ENCODE peak calls at places on chromosomes 4 and X, in ten cellular contexts. One of them, this sample, is unnamed.

GRCh38 chr4:4866833-4867744 is 7.6 kb downstream of the MSX1 start:
- DNase-seq in mucosa of descending colon: no peak
- DNase-seq in left ventricle myocardium inferior: no peak
- DNase-seq in right cardiac atrium: peak
- DNase-seq in right atrium auricular region: no peak
- DNase-seq in Karpas-422: no peak
- DNase-seq in retinal pigment epithelial cell: no peak
- DNase-seq in kidney epithelial cell: no peak
- DNase-seq in aorta: no peak
- DNase-seq in cardiac muscle cell: peak
- DNase-seq in this sample: no peak

GRCh38 chr4:69829678-69830077 is 30.3 kb downstream of the SULT1E1 start:
- DNase-seq in Karpas-422: no peak
- DNase-seq in cardiac muscle cell: no peak
- DNase-seq in left ventricle myocardium inferior: no peak
- DNase-seq in aorta: no peak
- DNase-seq in right atrium auricular region: no peak
- DNase-seq in mucosa of descending colon: no peak
- DNase-seq in right cardiac atrium: no peak
- DNase-seq in retinal pigment epithelial cell: no peak
- DNase-seq in kidney epithelial cell: no peak
- DNase-seq in this sample: no peak

GRCh38 chrX:83658731-83659130 is 150.6 kb downstream of the POU3F4 start:
- DNase-seq in aorta: no peak
- DNase-seq in right cardiac atrium: no peak
- DNase-seq in mucosa of descending colon: no peak
- DNase-seq in retinal pigment epithelial cell: no peak
- DNase-seq in right atrium auricular region: no peak
- DNase-seq in kidney epithelial cell: no peak
- DNase-seq in left ventricle myocardium inferior: no peak
- DNase-seq in Karpas-422: peak
- DNase-seq in cardiac muscle cell: no peak
- DNase-seq in this sample: no peak

GRCh38 chr4:30191902-30192301 is 528.3 kb upstream of the PCDH7 start:
- DNase-seq in aorta: no peak
- DNase-seq in cardiac muscle cell: no peak
- DNase-seq in left ventricle myocardium inferior: no peak
- DNase-seq in Karpas-422: no peak
- DNase-seq in right cardiac atrium: no peak
- DNase-seq in kidney epithelial cell: no peak
- DNase-seq in retinal pigment epithelial cell: no peak
- DNase-seq in right atrium auricular region: no peak
- DNase-seq in mucosa of descending colon: no peak
- DNase-seq in this sample: no peak

GRCh38 chrX:64580035-64580434 is 184.8 kb upstream of the MTMR8 start:
- DNase-seq in right cardiac atrium: no peak
- DNase-seq in Karpas-422: no peak
- DNase-seq in aorta: no peak
- DNase-seq in left ventricle myocardium inferior: no peak
- DNase-seq in kidney epithelial cell: no peak
- DNase-seq in retinal pigment epithelial cell: no peak
- DNase-seq in mucosa of descending colon: no peak
- DNase-seq in right atrium auricular region: no peak
- DNase-seq in cardiac muscle cell: no peak
- DNase-seq in this sample: no peak

GRCh38 chr4:65669008-65669971 is 999 bp downstream of the EPHA5 start:
- DNase-seq in left ventricle myocardium inferior: no peak
- DNase-seq in kidney epithelial cell: no peak
- DNase-seq in cardiac muscle cell: peak
- DNase-seq in right atrium auricular region: no peak
- DNase-seq in mucosa of descending colon: no peak
- DNase-seq in Karpas-422: no peak
- DNase-seq in aorta: peak
- DNase-seq in right cardiac atrium: peak
- DNase-seq in retinal pigment epithelial cell: no peak
- DNase-seq in this sample: peak

GRCh38 chr4:99848576-99848975 is 31.9 kb downstream of the DAPP1 start:
- DNase-seq in left ventricle myocardium inferior: no peak
- DNase-seq in cardiac muscle cell: no peak
- DNase-seq in mucosa of descending colon: no peak
- DNase-seq in aorta: no peak
- DNase-seq in kidney epithelial cell: no peak
- DNase-seq in retinal pigment epithelial cell: no peak
- DNase-seq in right cardiac atrium: no peak
- DNase-seq in right atrium auricular region: no peak
- DNase-seq in Karpas-422: no peak
- DNase-seq in this sample: no peak

GRCh38 chrX:71216446-71216845 is 6.6 kb upstream of the GJB1 start:
- DNase-seq in retinal pigment epithelial cell: no peak
- DNase-seq in aorta: no peak
- DNase-seq in right atrium auricular region: no peak
- DNase-seq in kidney epithelial cell: no peak
- DNase-seq in left ventricle myocardium inferior: no peak
- DNase-seq in mucosa of descending colon: peak
- DNase-seq in cardiac muscle cell: no peak
- DNase-seq in Karpas-422: no peak
- DNase-seq in right cardiac atrium: no peak
- DNase-seq in this sample: no peak

GRCh38 chr4:69738872-69739271 is 21.5 kb downstream of the SULT1B1 start:
- DNase-seq in Karpas-422: no peak
- DNase-seq in kidney epithelial cell: no peak
- DNase-seq in left ventricle myocardium inferior: no peak
- DNase-seq in retinal pigment epithelial cell: no peak
- DNase-seq in right cardiac atrium: no peak
- DNase-seq in cardiac muscle cell: no peak
- DNase-seq in right atrium auricular region: no peak
- DNase-seq in aorta: no peak
- DNase-seq in mucosa of descending colon: no peak
- DNase-seq in this sample: no peak

GRCh38 chr4:116688536-116688935 is 396.8 kb downstream of the TRAM1L1 start:
- DNase-seq in kidney epithelial cell: peak
- DNase-seq in aorta: no peak
- DNase-seq in left ventricle myocardium inferior: no peak
- DNase-seq in right cardiac atrium: no peak
- DNase-seq in Karpas-422: no peak
- DNase-seq in right atrium auricular region: no peak
- DNase-seq in cardiac muscle cell: no peak
- DNase-seq in mucosa of descending colon: no peak
- DNase-seq in retinal pigment epithelial cell: no peak
- DNase-seq in this sample: no peak

GRCh38 chrX:21975827-21976226 is 35.3 kb downstream of the SMS start:
- DNase-seq in left ventricle myocardium inferior: no peak
- DNase-seq in right cardiac atrium: no peak
- DNase-seq in mucosa of descending colon: no peak
- DNase-seq in cardiac muscle cell: no peak
- DNase-seq in Karpas-422: no peak
- DNase-seq in retinal pigment epithelial cell: no peak
- DNase-seq in right atrium auricular region: no peak
- DNase-seq in kidney epithelial cell: no peak
- DNase-seq in aorta: no peak
- DNase-seq in this sample: peak

GRCh38 chr4:104099141-104099540 is 379.4 kb upstream of the TACR3 start:
- DNase-seq in cardiac muscle cell: no peak
- DNase-seq in Karpas-422: no peak
- DNase-seq in kidney epithelial cell: no peak
- DNase-seq in left ventricle myocardium inferior: no peak
- DNase-seq in aorta: no peak
- DNase-seq in mucosa of descending colon: no peak
- DNase-seq in right cardiac atrium: no peak
- DNase-seq in retinal pigment epithelial cell: no peak
- DNase-seq in right atrium auricular region: no peak
- DNase-seq in this sample: no peak

GRCh38 chr4:169268951-169269781 is 1.6 kb downstream of the SH3RF1 start:
- DNase-seq in mucosa of descending colon: peak
- DNase-seq in right atrium auricular region: no peak
- DNase-seq in retinal pigment epithelial cell: no peak
- DNase-seq in cardiac muscle cell: no peak
- DNase-seq in right cardiac atrium: no peak
- DNase-seq in aorta: no peak
- DNase-seq in kidney epithelial cell: no peak
- DNase-seq in Karpas-422: no peak
- DNase-seq in left ventricle myocardium inferior: no peak
- DNase-seq in this sample: peak

GRCh38 chr4:6008092-6008551 is 10.1 kb downstream of the C4orf50 start:
- DNase-seq in right atrium auricular region: no peak
- DNase-seq in left ventricle myocardium inferior: no peak
- DNase-seq in aorta: no peak
- DNase-seq in cardiac muscle cell: peak
- DNase-seq in Karpas-422: no peak
- DNase-seq in retinal pigment epithelial cell: no peak
- DNase-seq in mucosa of descending colon: no peak
- DNase-seq in kidney epithelial cell: no peak
- DNase-seq in right cardiac atrium: no peak
- DNase-seq in this sample: no peak

GRCh38 chr4:145183023-145183422 is 2.6 kb upstream of the OTUD4 start:
- DNase-seq in cardiac muscle cell: peak
- DNase-seq in Karpas-422: no peak
- DNase-seq in kidney epithelial cell: no peak
- DNase-seq in right cardiac atrium: no peak
- DNase-seq in mucosa of descending colon: no peak
- DNase-seq in retinal pigment epithelial cell: no peak
- DNase-seq in left ventricle myocardium inferior: no peak
- DNase-seq in right atrium auricular region: no peak
- DNase-seq in aorta: no peak
- DNase-seq in this sample: no peak

GRCh38 chrX:120692319-120692718 is 62.5 kb upstream of the C1GALT1C1 start:
- DNase-seq in mucosa of descending colon: no peak
- DNase-seq in right atrium auricular region: no peak
- DNase-seq in aorta: no peak
- DNase-seq in kidney epithelial cell: no peak
- DNase-seq in right cardiac atrium: no peak
- DNase-seq in left ventricle myocardium inferior: no peak
- DNase-seq in Karpas-422: no peak
- DNase-seq in cardiac muscle cell: no peak
- DNase-seq in retinal pigment epithelial cell: no peak
- DNase-seq in this sample: no peak

GRCh38 chrX:120697053-120697452 is 67.2 kb upstream of the C1GALT1C1 start:
- DNase-seq in right atrium auricular region: no peak
- DNase-seq in mucosa of descending colon: no peak
- DNase-seq in left ventricle myocardium inferior: no peak
- DNase-seq in kidney epithelial cell: no peak
- DNase-seq in retinal pigment epithelial cell: no peak
- DNase-seq in cardiac muscle cell: no peak
- DNase-seq in Karpas-422: no peak
- DNase-seq in aorta: no peak
- DNase-seq in right cardiac atrium: no peak
- DNase-seq in this sample: no peak
- H3K4me3 ChIP-seq in right atrium auricular region: no peak
- H3K4me3 ChIP-seq in mucosa of descending colon: no peak
- H3K4me3 ChIP-seq in left ventricle myocardium inferior: no peak
- H3K4me3 ChIP-seq in kidney epithelial cell: no peak
- H3K4me3 ChIP-seq in retinal pigment epithelial cell: no peak
- H3K4me3 ChIP-seq in cardiac muscle cell: no peak
- H3K4me3 ChIP-seq in Karpas-422: no peak
- H3K4me3 ChIP-seq in aorta: no peak
- H3K4me3 ChIP-seq in right cardiac atrium: no peak
- H3K4me3 ChIP-seq in this sample: no peak

GRCh38 chrX:153439977-153440376 is 5.9 kb downstream of the TREX2 start:
- DNase-seq in Karpas-422: no peak
- DNase-seq in right atrium auricular region: no peak
- DNase-seq in aorta: no peak
- DNase-seq in cardiac muscle cell: no peak
- DNase-seq in kidney epithelial cell: no peak
- DNase-seq in mucosa of descending colon: no peak
- DNase-seq in right cardiac atrium: no peak
- DNase-seq in left ventricle myocardium inferior: no peak
- DNase-seq in retinal pigment epithelial cell: no peak
- DNase-seq in this sample: no peak
- H3K4me3 ChIP-seq in Karpas-422: no peak
- H3K4me3 ChIP-seq in right atrium auricular region: no peak
- H3K4me3 ChIP-seq in aorta: no peak
- H3K4me3 ChIP-seq in cardiac muscle cell: no peak
- H3K4me3 ChIP-seq in kidney epithelial cell: no peak
- H3K4me3 ChIP-seq in mucosa of descending colon: no peak
- H3K4me3 ChIP-seq in right cardiac atrium: no peak
- H3K4me3 ChIP-seq in left ventricle myocardium inferior: no peak
- H3K4me3 ChIP-seq in retinal pigment epithelial cell: no peak
- H3K4me3 ChIP-seq in this sample: no peak

DNA sequence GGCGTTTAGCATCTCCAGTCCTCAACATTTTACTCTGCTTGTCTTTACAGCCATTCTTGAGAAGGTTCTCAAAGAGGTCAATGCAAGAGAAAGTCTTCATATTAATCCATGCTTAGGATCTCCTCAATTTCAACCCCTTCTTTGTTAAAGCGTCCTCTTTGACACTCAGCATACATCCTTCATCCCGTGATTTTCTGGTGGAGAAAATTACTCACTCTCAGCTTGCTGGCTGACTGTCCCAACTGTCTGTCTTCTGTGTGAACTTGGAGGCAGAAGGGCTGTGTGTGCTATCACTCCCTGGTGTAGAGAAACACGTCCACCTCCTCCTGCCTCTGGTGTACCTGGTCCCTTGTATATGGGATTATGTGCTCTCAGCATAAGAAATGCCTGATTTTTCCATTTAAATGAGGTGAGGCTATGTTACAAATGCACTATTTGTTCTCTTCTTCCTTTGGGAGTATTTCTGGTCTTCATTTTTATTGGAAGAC is 57.8 kb downstream of the GALNT7 start:
- DNase-seq in left ventricle myocardium inferior: no peak
- DNase-seq in kidney epithelial cell: no peak
- DNase-seq in Karpas-422: no peak
- DNase-seq in aorta: no peak
- DNase-seq in right cardiac atrium: no peak
- DNase-seq in right atrium auricular region: no peak
- DNase-seq in mucosa of descending colon: no peak
- DNase-seq in cardiac muscle cell: no peak
- DNase-seq in retinal pigment epithelial cell: no peak
- DNase-seq in this sample: no peak
- H3K4me3 ChIP-seq in left ventricle myocardium inferior: no peak
- H3K4me3 ChIP-seq in kidney epithelial cell: no peak
- H3K4me3 ChIP-seq in Karpas-422: no peak
- H3K4me3 ChIP-seq in aorta: no peak
- H3K4me3 ChIP-seq in right cardiac atrium: no peak
- H3K4me3 ChIP-seq in right atrium auricular region: no peak
- H3K4me3 ChIP-seq in mucosa of descending colon: no peak
- H3K4me3 ChIP-seq in cardiac muscle cell: no peak
- H3K4me3 ChIP-seq in retinal pigment epithelial cell: no peak
- H3K4me3 ChIP-seq in this sample: no peak

DNA sequence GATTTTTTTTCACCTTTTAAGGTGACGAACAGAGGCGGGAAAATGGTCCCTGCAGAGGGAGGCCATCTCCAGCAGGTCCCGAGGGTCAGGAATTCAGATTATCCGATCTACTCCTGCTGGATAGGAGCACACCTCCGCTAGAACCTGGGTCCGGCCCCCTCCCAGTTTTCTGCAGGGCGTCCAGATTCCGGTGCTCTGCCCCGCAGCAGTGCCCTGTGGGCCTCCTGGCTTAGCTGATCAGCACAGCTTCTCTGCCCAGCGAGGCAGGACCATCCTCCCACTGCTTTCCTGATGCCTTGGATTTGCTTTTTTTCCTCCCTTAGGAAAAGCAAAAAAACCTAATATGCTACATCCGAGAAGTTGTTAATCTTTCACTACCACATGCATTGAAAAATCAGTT is 2.3 kb downstream of the TBL1X start:
- DNase-seq in retinal pigment epithelial cell: no peak
- DNase-seq in right cardiac atrium: no peak
- DNase-seq in right atrium auricular region: no peak
- DNase-seq in cardiac muscle cell: no peak
- DNase-seq in kidney epithelial cell: no peak
- DNase-seq in mucosa of descending colon: no peak
- DNase-seq in aorta: no peak
- DNase-seq in Karpas-422: no peak
- DNase-seq in left ventricle myocardium inferior: no peak
- DNase-seq in this sample: no peak
- H3K4me3 ChIP-seq in retinal pigment epithelial cell: peak
- H3K4me3 ChIP-seq in right cardiac atrium: no peak
- H3K4me3 ChIP-seq in right atrium auricular region: no peak
- H3K4me3 ChIP-seq in cardiac muscle cell: no peak
- H3K4me3 ChIP-seq in kidney epithelial cell: peak
- H3K4me3 ChIP-seq in mucosa of descending colon: no peak
- H3K4me3 ChIP-seq in aorta: peak
- H3K4me3 ChIP-seq in Karpas-422: no peak
- H3K4me3 ChIP-seq in left ventricle myocardium inferior: no peak
- H3K4me3 ChIP-seq in this sample: peak

This sample was measured in astrocyte.